ENCODE peak calls at places on chromosomes 1 and 21, in four cellular contexts. One of them, this sample, is unnamed.

GRCh38 chr1:78369546-78369945 is 121.2 kb upstream of the PTGFR start:
- DNase-seq in progenitor cell of endocrine pancreas: no peak
- DNase-seq in NCI-H345: no peak
- DNase-seq in pulmonary artery endothelial cell: no peak
- DNase-seq in this sample: no peak

GRCh38 chr1:163174524-163175437 is 27.9 kb downstream of the RGS5 start:
- DNase-seq in progenitor cell of endocrine pancreas: peak
- DNase-seq in NCI-H345: peak
- DNase-seq in pulmonary artery endothelial cell: no peak
- DNase-seq in this sample: peak

GRCh38 chr21:33380483-33380998 is 22.7 kb upstream of the IFNGR2 start:
- DNase-seq in NCI-H345: no peak
- DNase-seq in pulmonary artery endothelial cell: peak
- DNase-seq in progenitor cell of endocrine pancreas: no peak
- DNase-seq in this sample: no peak

GRCh38 chr1:153818876-153819275 is 43.7 kb downstream of the SLC27A3 start:
- DNase-seq in pulmonary artery endothelial cell: no peak
- DNase-seq in progenitor cell of endocrine pancreas: no peak
- DNase-seq in NCI-H345: no peak
- DNase-seq in this sample: no peak

GRCh38 chr1:183506561-183506960 is 34.3 kb downstream of the SMG7 start:
- DNase-seq in pulmonary artery endothelial cell: no peak
- DNase-seq in progenitor cell of endocrine pancreas: no peak
- DNase-seq in NCI-H345: no peak
- DNase-seq in this sample: no peak

GRCh38 chr1:33001282-33001681 is 35.4 kb downstream of the AK2 start:
- DNase-seq in NCI-H345: no peak
- DNase-seq in progenitor cell of endocrine pancreas: no peak
- DNase-seq in pulmonary artery endothelial cell: no peak
- DNase-seq in this sample: no peak

GRCh38 chr1:229305402-229305801 is 34.5 kb downstream of the RAB4A start:
- DNase-seq in pulmonary artery endothelial cell: no peak
- DNase-seq in NCI-H345: no peak
- DNase-seq in progenitor cell of endocrine pancreas: no peak
- DNase-seq in this sample: no peak

GRCh38 chr1:149888160-149888998 is 11.0 kb upstream of the BOLA1 start:
- DNase-seq in NCI-H345: peak
- DNase-seq in pulmonary artery endothelial cell: peak
- DNase-seq in progenitor cell of endocrine pancreas: peak
- DNase-seq in this sample: peak

GRCh38 chr21:41952568-41953248 is 1.1 kb downstream of the C2CD2 start:
- DNase-seq in NCI-H345: peak
- DNase-seq in progenitor cell of endocrine pancreas: no peak
- DNase-seq in pulmonary artery endothelial cell: no peak
- DNase-seq in this sample: peak

GRCh38 chr1:21344750-21345443 is 54.6 kb upstream of the ECE1 start:
- DNase-seq in pulmonary artery endothelial cell: no peak
- DNase-seq in NCI-H345: no peak
- DNase-seq in progenitor cell of endocrine pancreas: no peak
- DNase-seq in this sample: peak

GRCh38 chr1:110541996-110542395 is 23.0 kb upstream of the KCNA10 start:
- DNase-seq in progenitor cell of endocrine pancreas: no peak
- DNase-seq in pulmonary artery endothelial cell: no peak
- DNase-seq in NCI-H345: no peak
- DNase-seq in this sample: no peak

GRCh38 chr1:101112051-101112770 is 86.6 kb upstream of the DPH5 start:
- DNase-seq in progenitor cell of endocrine pancreas: no peak
- DNase-seq in pulmonary artery endothelial cell: peak
- DNase-seq in NCI-H345: no peak
- DNase-seq in this sample: no peak

GRCh38 chr1:85438353-85438752 is 26.6 kb downstream of the DDAH1 start:
- DNase-seq in NCI-H345: no peak
- DNase-seq in progenitor cell of endocrine pancreas: no peak
- DNase-seq in pulmonary artery endothelial cell: no peak
- DNase-seq in this sample: no peak

GRCh38 chr1:181905944-181906597 is 155.4 kb downstream of the ZNF648 start:
- DNase-seq in NCI-H345: no peak
- DNase-seq in pulmonary artery endothelial cell: no peak
- DNase-seq in progenitor cell of endocrine pancreas: no peak
- DNase-seq in this sample: no peak

GRCh38 chr21:42433946-42434551 is 30.3 kb downstream of the UBASH3A start:
- DNase-seq in NCI-H345: no peak
- DNase-seq in pulmonary artery endothelial cell: no peak
- DNase-seq in progenitor cell of endocrine pancreas: no peak
- DNase-seq in this sample: no peak

GRCh38 chr1:183543619-183544204 is 46.5 kb downstream of the NCF2 start:
- DNase-seq in pulmonary artery endothelial cell: peak
- DNase-seq in progenitor cell of endocrine pancreas: no peak
- DNase-seq in NCI-H345: peak
- DNase-seq in this sample: peak

GRCh38 chr1:156097499-156098178 is 15.4 kb upstream of the MEX3A start:
- DNase-seq in progenitor cell of endocrine pancreas: no peak
- DNase-seq in pulmonary artery endothelial cell: no peak
- DNase-seq in NCI-H345: no peak
- DNase-seq in this sample: no peak

GRCh38 chr21:42509239-42509638 is 4.4 kb upstream of the SLC37A1 start:
- DNase-seq in progenitor cell of endocrine pancreas: no peak
- DNase-seq in NCI-H345: no peak
- DNase-seq in pulmonary artery endothelial cell: no peak
- DNase-seq in this sample: no peak

This sample was measured in NCI-H1417.